ENCODE peak calls at places on chromosomes 4 and X, in ten cellular contexts. N, J, K, B, T, R, X, Z, A and F are unnamed samples.

GRCh38 chr4:184384056-184384809 is 90.1 kb downstream of the IRF2 start:
- DNase-seq in J (peak), T (peak), Z (no peak), A (peak), K (peak), X (peak), N (no peak), R (no peak), B (no peak), F (no peak)

GRCh38 chr4:82561745-82562552 is at the start of gene TMEM150C:
- DNase-seq in T (peak), B (no peak), A (peak), J (peak), Z (no peak), K (peak), R (peak), X (peak), N (no peak), F (no peak)

GRCh38 chr4:168119870-168120269 is 27.5 kb downstream of the ANXA10 start:
- DNase-seq in K (no peak), Z (no peak), J (no peak), X (no peak), A (peak), N (no peak), T (no peak), R (no peak), B (no peak), F (no peak)

GRCh38 chrX:43846558-43846957 is 35.7 kb downstream of the MAOB start:
- DNase-seq in K (no peak), X (no peak), J (no peak), N (no peak), Z (no peak), B (no peak), T (no peak), A (no peak), R (no peak), F (no peak)

GRCh38 chr4:61359301-61359700 is 159.2 kb downstream of the ADGRL3 start:
- DNase-seq in T (no peak), Z (no peak), R (no peak), B (no peak), A (no peak), J (no peak), N (no peak), X (no peak), K (no peak), F (no peak)

GRCh38 chrX:37454537-37455285 is 105.5 kb downstream of the PRRG1 start:
- DNase-seq in A (no peak), N (no peak), X (no peak), R (no peak), J (no peak), B (no peak), K (peak), Z (no peak), T (peak), F (no peak)

GRCh38 chr4:122796801-122797404 is 29.7 kb upstream of the FGF2 start:
- DNase-seq in K (no peak), A (no peak), J (no peak), T (no peak), Z (no peak), X (no peak), R (no peak), N (no peak), B (no peak), F (no peak)

GRCh38 chr4:113411496-113411938 is 350.0 kb downstream of the CAMK2D start:
- DNase-seq in T (no peak), R (no peak), N (no peak), X (no peak), A (peak), B (no peak), J (no peak), K (peak), Z (no peak), F (no peak)

GRCh38 chrX:27597506-27597905 is 7.4 kb downstream of the DCAF8L2 start:
- DNase-seq in N (no peak), A (no peak), J (no peak), X (no peak), T (peak), Z (no peak), K (no peak), R (no peak), B (no peak), F (no peak)

GRCh38 chr4:157043131-157043530 is 32.8 kb upstream of the GLRB start:
- DNase-seq in T (peak), J (peak), K (peak), X (no peak), N (no peak), A (peak), B (no peak), Z (no peak), R (no peak), F (no peak)

GRCh38 chr4:189200346-189200745 is 740.3 kb upstream of the FRG1 start:
- DNase-seq in A (peak), N (no peak), Z (no peak), J (no peak), K (no peak), B (no peak), R (no peak), T (no peak), X (no peak), F (no peak)

GRCh38 chr4:1834047-1834769 is 21.7 kb downstream of the LETM1 start:
- DNase-seq in Z (no peak), A (no peak), T (no peak), R (no peak), X (no peak), K (no peak), J (no peak), N (no peak), B (no peak), F (no peak)

GRCh38 chr4:142974331-142974730 is 128.2 kb upstream of the INPP4B start:
- DNase-seq in J (no peak), R (no peak), X (no peak), N (no peak), B (no peak), K (no peak), Z (no peak), T (no peak), A (no peak), F (no peak)

GRCh38 chrX:41737065-41737464 is 13.1 kb downstream of the GPR82 start:
- DNase-seq in N (no peak), A (peak), Z (no peak), J (no peak), K (no peak), B (peak), R (no peak), X (no peak), T (no peak), F (no peak)

GRCh38 chr4:80155286-80155982 is 41.9 kb upstream of the PRDM8 start:
- DNase-seq in J (no peak), B (no peak), A (no peak), T (no peak), X (no peak), Z (no peak), R (no peak), N (no peak), K (no peak), F (no peak)

GRCh38 chrX:17700976-17701375 is 36.3 kb upstream of the SCML1 start:
- DNase-seq in B (no peak), K (no peak), A (no peak), N (no peak), X (no peak), Z (no peak), R (no peak), J (no peak), T (no peak), F (no peak)

GRCh38 chrX:53188763-53189162 is 36.2 kb downstream of the KDM5C start:
- DNase-seq in X (no peak), Z (no peak), R (no peak), A (no peak), J (no peak), K (no peak), N (no peak), T (no peak), B (peak), F (no peak)

GRCh38 chr4:2484993-2485392 is 16.1 kb downstream of the RNF4 start:
- DNase-seq in T (peak), A (no peak), X (peak), N (peak), R (no peak), Z (peak), K (peak), B (no peak), J (peak), F (no peak)

GRCh38 chr4:40886931-40887330 is 137.2 kb downstream of the NSUN7 start:
- DNase-seq in B (no peak), Z (no peak), T (no peak), N (no peak), A (no peak), K (no peak), R (no peak), J (no peak), X (no peak), F (no peak)

GRCh38 chr4:53943345-53944085 is 120.9 kb downstream of the CHIC2 start:
- DNase-seq in B (no peak), X (no peak), T (peak), Z (no peak), R (no peak), N (no peak), K (peak), J (no peak), A (peak), F (no peak)

GRCh38 chrX:37976153-37976552 is 30.2 kb upstream of the SYTL5 start:
- DNase-seq in B (no peak), Z (no peak), R (no peak), N (no peak), T (no peak), K (no peak), X (no peak), J (no peak), A (peak), F (no peak)

GRCh38 chrX:153340111-153340510 is 6.2 kb downstream of the ZNF275 start:
- DNase-seq in B (peak), T (no peak), X (no peak), K (no peak), J (no peak), A (no peak), N (no peak), Z (no peak), R (no peak), F (peak)

GRCh38 chrX:153780678-153781427 is at the start of gene SRPK3:
- DNase-seq in X (no peak), J (no peak), A (no peak), B (no peak), N (no peak), K (no peak), T (no peak), Z (peak), R (peak), F (no peak)

GRCh38 chr4:26322349-26322748 is 1.5 kb downstream of the RBPJ start:
- DNase-seq in J (no peak), Z (no peak), N (no peak), R (no peak), A (no peak), B (no peak), K (no peak), X (no peak), T (no peak), F (no peak)

GRCh38 chrX:42748067-42748850 is 29.7 kb downstream of the PPP1R2C start:
- DNase-seq in T (peak), B (no peak), R (no peak), Z (no peak), X (no peak), K (no peak), N (no peak), J (no peak), A (peak), F (no peak)

GRCh38 chrX:110146521-110146920 is 143.6 kb downstream of the TMEM164 start:
- DNase-seq in K (peak), T (peak), Z (no peak), N (no peak), B (peak), R (peak), A (peak), J (peak), X (peak), F (no peak)

GRCh38 chrX:102808336-102808735 is 87.8 kb downstream of the GPRASP3 start:
- DNase-seq in N (no peak), A (no peak), R (no peak), B (no peak), J (no peak), K (no peak), Z (no peak), X (no peak), T (no peak), F (no peak)

GRCh38 chrX:13965531-13965930 is 64.2 kb downstream of the GEMIN8 start:
- DNase-seq in A (no peak), K (no peak), Z (no peak), R (no peak), X (no peak), N (no peak), T (no peak), B (no peak), J (no peak), F (no peak)

GRCh38 chrX:31021537-31021936 is 50.3 kb downstream of the FTHL17 start:
- DNase-seq in J (no peak), R (no peak), Z (no peak), T (no peak), N (no peak), B (no peak), A (peak), X (no peak), K (no peak), F (no peak)

GRCh38 chrX:153645151-153645550 is 1.9 kb upstream of the DUSP9 start:
- DNase-seq in A (no peak), K (no peak), N (no peak), B (no peak), J (no peak), X (no peak), R (peak), T (no peak), Z (no peak), F (no peak)

GRCh38 chr4:152990471-152991131 is 54.5 kb downstream of the FHDC1 start:
- DNase-seq in Z (no peak), J (no peak), B (peak), T (no peak), K (no peak), X (no peak), R (no peak), N (no peak), A (no peak), F (no peak)

GRCh38 chrX:152220612-152221011 is 82.2 kb upstream of the MAGEA10 start:
- DNase-seq in X (no peak), K (no peak), N (no peak), T (no peak), Z (no peak), A (no peak), B (no peak), R (no peak), J (no peak), F (no peak)

GRCh38 chrX:39499996-39500395 is 597.8 kb downstream of the BCOR start:
- DNase-seq in T (no peak), R (no peak), B (no peak), K (no peak), Z (no peak), N (no peak), X (no peak), A (no peak), J (no peak), F (no peak)

GRCh38 chr4:95050980-95051688 is 293.4 kb downstream of the BMPR1B start:
- DNase-seq in K (no peak), X (peak), Z (no peak), T (no peak), B (no peak), J (peak), N (no peak), A (no peak), R (no peak), F (no peak)

GRCh38 chr4:69650872-69651271 is 2.2 kb downstream of the UGT2A1 start:
- DNase-seq in T (no peak), R (no peak), K (no peak), Z (no peak), X (no peak), A (no peak), N (no peak), B (no peak), J (no peak), F (no peak)

GRCh38 chrX:105765691-105766090 is 56.6 kb upstream of the NRK start:
- DNase-seq in K (peak), R (no peak), N (no peak), B (no peak), J (no peak), A (no peak), T (no peak), X (peak), Z (no peak), F (no peak)

GRCh38 chrX:95629737-95630136 is 1054.9 kb upstream of the DIAPH2 start:
- DNase-seq in B (no peak), N (no peak), A (no peak), R (no peak), X (no peak), K (no peak), J (peak), T (no peak), Z (no peak), F (no peak)

GRCh38 chr4:182338731-182339130 is 95.5 kb downstream of the TENM3 start:
- DNase-seq in K (no peak), X (no peak), R (no peak), T (no peak), N (no peak), B (no peak), Z (no peak), J (no peak), A (no peak), F (no peak)

GRCh38 chrX:140141444-140142029 is 176.2 kb upstream of the CXorf66 start:
- DNase-seq in A (peak), T (peak), R (peak), N (no peak), J (peak), X (peak), K (peak), Z (no peak), B (peak), F (no peak)

GRCh38 chr4:88897180-88897579 is 159.8 kb downstream of the FAM13A start:
- DNase-seq in J (no peak), X (no peak), K (no peak), T (no peak), N (no peak), B (no peak), A (no peak), R (peak), Z (no peak), F (no peak)

GRCh38 chr4:88893961-88894360 is 163.0 kb downstream of the FAM13A start:
- DNase-seq in X (no peak), A (peak), Z (no peak), N (no peak), K (no peak), T (no peak), R (no peak), B (no peak), J (no peak), F (no peak)

GRCh38 chr4:88897752-88898151 is 159.2 kb downstream of the FAM13A start:
- DNase-seq in J (no peak), R (no peak), T (no peak), Z (no peak), N (no peak), B (no peak), A (no peak), K (no peak), X (no peak), F (no peak)

GRCh38 chr4:88891636-88892035 is 165.3 kb downstream of the FAM13A start:
- DNase-seq in A (peak), X (no peak), T (no peak), R (no peak), K (no peak), J (no peak), B (no peak), Z (no peak), N (no peak), F (no peak)

DNA sequence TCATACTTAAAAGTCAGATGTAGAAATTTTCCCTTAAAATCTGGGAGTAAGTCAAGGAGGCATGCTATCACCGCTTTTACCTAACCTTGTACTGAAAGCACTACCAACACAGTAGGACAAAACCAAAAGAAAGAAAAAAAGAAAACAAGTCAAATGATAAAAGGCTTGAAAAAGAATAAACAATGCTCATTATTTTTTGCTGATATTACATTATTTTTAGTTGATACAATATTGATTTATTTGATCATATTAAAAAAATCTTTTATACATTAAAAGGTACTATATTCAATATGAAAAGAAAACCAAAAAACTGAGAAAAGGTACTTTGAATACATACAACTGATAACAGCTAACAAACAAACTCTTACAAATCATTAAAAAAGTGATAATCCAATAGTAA is 164.3 kb downstream of the FAM13A start:
- DNase-seq in T (no peak), J (no peak), Z (no peak), K (no peak), R (no peak), N (no peak), X (no peak), A (no peak), B (no peak), F (no peak)
- H3K4me3 ChIP-seq in T (no peak), J (no peak), Z (no peak), K (no peak), R (no peak), N (no peak), X (no peak), A (no peak), B (no peak), F (no peak)

GRCh38 chr4:103207673-103208072 is 9.5 kb upstream of the CENPE start:
- DNase-seq in K (peak), N (no peak), X (no peak), J (peak), B (no peak), A (no peak), R (peak), Z (no peak), T (no peak), F (no peak)
- TF ChIP-seq CTCF in K (peak), N (no peak), X (no peak), J (peak), B (peak), A (no peak), R (peak), Z (no peak), T (no peak), F (no peak)

DNA sequence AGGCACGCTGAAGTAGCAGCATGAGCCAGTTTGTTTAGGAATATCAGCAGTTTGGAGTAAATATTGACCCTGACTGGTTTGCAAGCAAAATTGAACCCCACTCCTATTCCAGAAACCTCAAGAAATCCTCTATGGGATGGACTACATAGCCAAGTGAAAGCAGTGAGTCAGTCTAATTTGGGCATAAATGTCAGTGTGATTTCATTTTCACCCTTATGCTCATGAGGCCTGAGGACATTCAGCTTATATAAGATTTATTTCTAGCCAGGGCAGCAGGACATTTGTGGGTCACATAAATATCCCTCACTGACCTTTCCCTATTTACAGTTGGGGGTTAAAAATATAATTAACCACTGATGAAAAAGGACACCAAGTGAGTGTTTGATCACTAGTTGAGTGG is 997.0 kb upstream of the GRIA3 start:
- DNase-seq in B (no peak), J (no peak), K (no peak), Z (no peak), R (no peak), N (no peak), T (no peak), X (no peak), A (no peak), F (no peak)
- H3K27ac ChIP-seq in B (no peak), J (no peak), K (no peak), Z (no peak), R (no peak), N (no peak), T (no peak), X (no peak), A (no peak), F (no peak)

GRCh38 chr4:10020106-10020505 is 1.2 kb downstream of the SLC2A9 start:
- DNase-seq in R (no peak), B (no peak), A (no peak), Z (no peak), J (no peak), T (no peak), K (no peak), X (no peak), N (no peak), F (no peak)

GRCh38 chr4:10023050-10023419 is 1.7 kb upstream of the SLC2A9 start:
- DNase-seq in X (no peak), N (no peak), B (no peak), T (no peak), J (no peak), Z (no peak), K (no peak), R (no peak), A (no peak), F (no peak)

GRCh38 chr4:10022346-10023049 is 1.2 kb upstream of the SLC2A9 start:
- DNase-seq in J (peak), X (no peak), B (no peak), Z (no peak), N (no peak), T (no peak), R (no peak), A (no peak), K (no peak), F (no peak)

GRCh38 chr4:10019521-10020051 is 1.7 kb downstream of the SLC2A9 start:
- DNase-seq in T (no peak), X (no peak), J (no peak), A (no peak), K (no peak), B (no peak), N (no peak), Z (no peak), R (no peak), F (no peak)

GRCh38 chr4:10020871-10021676 is at the start of gene SLC2A9:
- DNase-seq in K (no peak), N (no peak), T (peak), J (no peak), Z (no peak), A (no peak), R (no peak), X (no peak), B (no peak), F (no peak)
- H3K4me3 ChIP-seq in K (no peak), N (peak), T (no peak), J (no peak), Z (no peak), A (no peak), R (no peak), X (no peak), B (no peak), F (peak)

GRCh38 chrX:121579016-121579760 is 531.8 kb downstream of the GLUD2 start:
- DNase-seq in T (peak), R (peak), N (no peak), Z (no peak), A (no peak), J (peak), K (peak), X (peak), B (no peak), F (no peak)
- TF ChIP-seq CTCF in T (no peak), R (peak), N (peak), Z (peak), A (no peak), J (peak), K (peak), X (no peak), B (peak), F (no peak)